ENCODE peak calls at places on chromosomes 2 and 18, in five cellular contexts. C is HepG2, W is K562, J is H1, N is GM12878. X is an unnamed sample.
A peak's percentile ranks its signal among the peaks of the same experiment; 100 is the strongest.

GRCh38 chr2:238370482-238371372 is 50.4 kb downstream of the TRAF3IP1 start:
- DNase-seq in C (peak; percentile 76), W (peak; percentile 78), J (no peak), N (no peak), X (peak; percentile 73)

GRCh38 chr2:238873401-238873801 is 25.5 kb downstream of the TWIST2 start:
- DNase-seq in C (no peak), W (no peak), J (no peak), N (no peak), X (no peak)

GRCh38 chr18:9916067-9916684 is 2.4 kb downstream of the VAPA start:
- DNase-seq in C (no peak), W (no peak), J (no peak), N (no peak), X (no peak)

GRCh38 chr2:205540066-205540465 is 142.2 kb upstream of the NRP2 start:
- DNase-seq in C (no peak), W (no peak), J (no peak), N (no peak), X (no peak)

GRCh38 chr2:317501-318424 is 29.9 kb upstream of the ALKAL2 start:
- DNase-seq in C (no peak), W (peak; percentile 14), J (no peak), N (no peak), X (no peak)

GRCh38 chr18:43526436-43527150 is 249.3 kb upstream of the SYT4 start:
- DNase-seq in C (no peak), W (no peak), J (no peak), N (no peak), X (no peak)

GRCh38 chr2:146004470-146004869 is 1484.6 kb upstream of the ZEB2 start:
- DNase-seq in C (no peak), W (no peak), J (no peak), N (no peak), X (no peak)

GRCh38 chr18:7626922-7627440 is 59.9 kb downstream of the PTPRM start:
- DNase-seq in C (peak; percentile 93), W (no peak), J (no peak), N (no peak), X (no peak)

GRCh38 chr18:61531891-61532290 is 198.7 kb downstream of the CDH20 start:
- DNase-seq in C (no peak), W (no peak), J (no peak), N (no peak), X (no peak)

GRCh38 chr18:55586841-55587240 is 1.2 kb downstream of the TCF4 start:
- DNase-seq in C (no peak), W (no peak), J (no peak), N (no peak), X (peak; percentile 17)

GRCh38 chr18:3923750-3924149 is 473.8 kb downstream of the TGIF1 start:
- DNase-seq in C (no peak), W (no peak), J (no peak), N (no peak), X (no peak)

GRCh38 chr18:5543854-5544389 is at the start of gene EPB41L3:
- DNase-seq in C (no peak), W (no peak), J (no peak), N (no peak), X (peak; percentile 40)

GRCh38 chr2:242029422-242030225 is 160.1 kb downstream of the RTP5 start:
- DNase-seq in C (no peak), W (no peak), J (no peak), N (no peak), X (no peak)

GRCh38 chr2:9388102-9388735 is 35.1 kb downstream of the ITGB1BP1 start:
- DNase-seq in C (peak; percentile 73), W (no peak), J (no peak), N (no peak), X (no peak)

GRCh38 chr2:127219716-127220090 is 396 bp downstream of the CYP27C1 start:
- DNase-seq in C (no peak), W (no peak), J (no peak), N (no peak), X (peak; percentile 82)

GRCh38 chr2:75545917-75546316 is 14.8 kb downstream of the EVA1A start:
- DNase-seq in C (no peak), W (no peak), J (no peak), N (no peak), X (no peak)
- H3K4me2 ChIP-seq in C (no peak overlapping the region), W (no peak overlapping the region), J (no peak overlapping the region), N (no peak overlapping the region), X (no peak overlapping the region)

GRCh38 chr2:88099798-88100488 is 27.9 kb downstream of the FABP1 start:
- DNase-seq in C (no peak), W (peak; percentile 82), J (peak; percentile 88), N (no peak), X (peak; percentile 40)
- TF ChIP-seq TAF1 in C (no peak), W (no peak), J (peak; percentile 19), N (no peak), X (no peak)

GRCh38 chr2:216687646-216688045 is 7.7 kb downstream of the IGFBP5 start:
- DNase-seq in C (peak; percentile 13), W (peak; percentile 41), J (no peak), N (no peak), X (no peak)

GRCh38 chr2:216683846-216684245 is 11.5 kb downstream of the IGFBP5 start:
- DNase-seq in C (peak; percentile 61), W (no peak), J (no peak), N (no peak), X (no peak)

GRCh38 chr2:216688731-216689360 is 6.5 kb downstream of the IGFBP5 start:
- DNase-seq in C (no peak), W (no peak), J (no peak), N (no peak), X (no peak)

GRCh38 chr2:216687111-216687510 is 8.2 kb downstream of the IGFBP5 start:
- DNase-seq in C (no peak), W (no peak), J (no peak), N (no peak), X (no peak)

GRCh38 chr2:216685327-216685875 is 9.9 kb downstream of the IGFBP5 start:
- DNase-seq in C (no peak), W (no peak), J (no peak), N (no peak), X (no peak)
- H3K4me1 ChIP-seq in C (no peaks in the 10 kb centered on the region), W (peaks cover 17% of the 10 kb centered on the region), J (peaks cover 6% of the 10 kb centered on the region), N (no peaks in the 10 kb centered on the region), X (peaks cover 24% of the 10 kb centered on the region)

DNA sequence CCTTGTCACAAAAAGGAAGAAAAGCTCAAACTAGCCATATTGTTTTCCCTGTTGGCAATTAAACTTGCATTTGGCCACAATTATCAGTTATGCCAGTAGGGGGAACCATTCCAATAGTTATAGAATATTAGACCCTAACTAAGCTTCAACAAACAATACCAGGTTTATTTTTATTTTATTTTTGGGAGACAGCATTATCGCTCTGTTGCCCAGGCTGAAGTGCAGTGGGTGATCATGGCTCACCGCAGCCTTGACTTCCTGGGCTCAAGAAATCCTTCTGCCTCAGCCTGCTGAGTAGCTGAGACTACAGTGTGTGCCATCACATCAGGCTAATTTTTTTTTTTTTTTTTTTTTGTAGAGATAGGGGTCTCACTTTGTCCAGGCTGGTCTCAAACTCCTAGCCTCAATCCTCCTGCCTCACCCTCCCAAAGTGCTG is 102.1 kb downstream of the ATAD2B start:
- DNase-seq in C (peak; percentile 51), W (peak; percentile 62), J (no peak), N (peak; percentile 34), X (peak; percentile 65)
- H3K4me2 ChIP-seq in C (no peak overlapping the region), W (no peak overlapping the region), J (no peak overlapping the region), N (no peak overlapping the region), X (no peak overlapping the region)